ENCODE peak calls at places on chromosome 2, in six cellular contexts. S is Karpas-422, H is OCI-LY7, V is neural progenitor cell, R is H9, I is fibroblast of lung. N is an unnamed sample.

GRCh38 chr2:70472256-70472905 is 81.2 kb downstream of the TGFA start:
- DNase-seq in S (no peak), V (peak), H (no peak), R (no peak), I (no peak), N (no peak)

GRCh38 chr2:38835015-38835601 is 40.6 kb downstream of the DHX57 start:
- DNase-seq in V (peak), H (peak), I (peak), S (peak), R (no peak), N (no peak)

GRCh38 chr2:225937625-225938024 is 538.1 kb downstream of the NYAP2 start:
- DNase-seq in S (no peak), R (no peak), V (peak), I (peak), H (no peak), N (no peak)

GRCh38 chr2:177606636-177607035 is 214.1 kb downstream of the AGPS start:
- DNase-seq in S (no peak), R (no peak), H (no peak), V (no peak), I (peak), N (no peak)

GRCh38 chr2:221997100-221997499 is 301.7 kb downstream of the PAX3 start:
- DNase-seq in R (no peak), I (peak), H (no peak), S (no peak), V (no peak), N (no peak)

GRCh38 chr2:111100765-111101162 is 19.9 kb upstream of the BCL2L11 start:
- DNase-seq in S (peak), I (no peak), V (no peak), H (peak), R (no peak), N (no peak)

GRCh38 chr2:181037922-181038321 is 57.5 kb downstream of the UBE2E3 start:
- DNase-seq in V (no peak), R (no peak), I (peak), H (no peak), S (no peak), N (no peak)

GRCh38 chr2:47520825-47521665 is 118.1 kb downstream of the MSH2 start:
- DNase-seq in V (no peak), R (peak), S (peak), H (peak), I (peak), N (peak)

GRCh38 chr2:8822218-8822617 is 15.2 kb downstream of the KIDINS220 start:
- DNase-seq in S (no peak), H (no peak), I (peak), V (no peak), R (no peak), N (no peak)

GRCh38 chr2:167856190-167856589 is 391.2 kb downstream of the STK39 start:
- DNase-seq in I (no peak), V (no peak), H (no peak), S (no peak), R (no peak), N (no peak)

GRCh38 chr2:122471779-122472178 is 716.3 kb downstream of the TSN start:
- DNase-seq in S (no peak), H (no peak), V (no peak), I (no peak), R (no peak), N (no peak)

GRCh38 chr2:241142063-241142462 is 7.2 kb downstream of the PASK start:
- DNase-seq in I (no peak), H (no peak), V (no peak), S (no peak), R (no peak), N (no peak)

GRCh38 chr2:195479407-195479806 is 177.6 kb upstream of the SLC39A10 start:
- DNase-seq in S (no peak), H (no peak), R (no peak), V (no peak), I (no peak), N (no peak)

GRCh38 chr2:42010743-42011298 is 37.0 kb upstream of the PKDCC start:
- DNase-seq in R (no peak), I (peak), S (no peak), H (no peak), V (no peak), N (no peak)

GRCh38 chr2:14223576-14223975 is 408.9 kb upstream of the LRATD1 start:
- DNase-seq in R (no peak), I (no peak), V (no peak), H (no peak), S (no peak), N (no peak)

GRCh38 chr2:42138163-42139016 is 30.8 kb upstream of the EML4 start:
- DNase-seq in V (no peak), S (no peak), R (no peak), H (no peak), I (peak), N (no peak)

GRCh38 chr2:25835906-25836305 is 42.4 kb downstream of the ASXL2 start:
- DNase-seq in R (no peak), I (no peak), S (no peak), V (no peak), H (no peak), N (no peak)

GRCh38 chr2:157486596-157487270 is 42.8 kb upstream of the CYTIP start:
- DNase-seq in I (peak), S (no peak), V (no peak), H (no peak), R (no peak), N (no peak)

GRCh38 chr2:16034151-16034974 is 94.0 kb downstream of the MYCN start:
- DNase-seq in V (peak), H (no peak), S (no peak), I (no peak), R (peak), N (no peak)

GRCh38 chr2:47160207-47160606 is 5.1 kb upstream of the STPG4 start:
- DNase-seq in S (no peak), H (no peak), I (no peak), R (no peak), V (no peak), N (no peak)

GRCh38 chr2:11553661-11554429 is 20.0 kb downstream of the GREB1 start:
- DNase-seq in S (no peak), H (no peak), I (peak), V (peak), R (no peak), N (no peak)

GRCh38 chr2:55732854-55733253 is 39.2 kb upstream of the PNPT1 start:
- DNase-seq in S (no peak), I (peak), V (no peak), R (no peak), H (no peak), N (no peak)

GRCh38 chr2:37599688-37600525 is 71.5 kb downstream of the CDC42EP3 start:
- DNase-seq in I (no peak), S (no peak), V (no peak), H (no peak), R (no peak), N (no peak)

GRCh38 chr2:118859157-118859770 is 11.8 kb upstream of the EN1 start:
- DNase-seq in R (peak), I (no peak), H (no peak), S (no peak), V (peak), N (no peak)

GRCh38 chr2:118858485-118859156 is 11.2 kb upstream of the EN1 start:
- DNase-seq in S (no peak), V (peak), I (no peak), R (peak), H (no peak), N (no peak)

GRCh38 chr2:118856978-118857676 is 9.7 kb upstream of the EN1 start:
- DNase-seq in I (no peak), S (no peak), H (no peak), R (peak), V (peak), N (no peak)

GRCh38 chr2:118856330-118856977 is 9.0 kb upstream of the EN1 start:
- DNase-seq in I (no peak), R (peak), S (no peak), V (no peak), H (no peak), N (no peak)

GRCh38 chr2:118857677-118858484 is 10.4 kb upstream of the EN1 start:
- DNase-seq in V (peak), H (no peak), S (no peak), I (no peak), R (peak), N (no peak)
- H2AFZ ChIP-seq in V (no peak), H (no peak), S (no peak), I (no peak), R (no peak), N (no peak)

DNA sequence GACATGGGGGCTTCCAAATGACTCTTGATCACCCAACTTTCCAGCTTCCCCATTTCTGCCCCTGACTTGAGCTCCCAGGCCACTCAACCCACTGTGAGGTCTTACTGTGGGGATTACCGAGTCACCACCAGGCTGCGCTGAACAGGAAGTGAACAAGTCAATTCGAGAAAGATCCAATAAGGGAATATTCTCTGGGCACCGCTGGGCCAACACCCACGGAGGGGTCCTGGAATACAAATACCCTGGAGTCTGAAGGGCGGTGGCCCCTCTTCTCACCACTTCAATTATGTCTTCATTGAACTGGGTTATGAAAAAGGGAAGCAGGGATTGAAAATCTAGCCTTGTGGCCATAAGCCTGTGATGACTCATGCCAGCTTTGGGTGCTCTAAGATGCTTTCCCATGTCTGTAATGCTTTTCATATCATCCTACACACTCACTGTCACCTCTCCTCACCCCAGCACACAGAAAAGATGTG is 37.7 kb downstream of the BCL11A start:
- DNase-seq in R (peak), V (no peak), I (peak), S (peak), H (no peak), N (no peak)
- H2AFZ ChIP-seq in R (no peak), V (no peak), I (no peak), S (no peak), H (no peak), N (no peak)

DNA sequence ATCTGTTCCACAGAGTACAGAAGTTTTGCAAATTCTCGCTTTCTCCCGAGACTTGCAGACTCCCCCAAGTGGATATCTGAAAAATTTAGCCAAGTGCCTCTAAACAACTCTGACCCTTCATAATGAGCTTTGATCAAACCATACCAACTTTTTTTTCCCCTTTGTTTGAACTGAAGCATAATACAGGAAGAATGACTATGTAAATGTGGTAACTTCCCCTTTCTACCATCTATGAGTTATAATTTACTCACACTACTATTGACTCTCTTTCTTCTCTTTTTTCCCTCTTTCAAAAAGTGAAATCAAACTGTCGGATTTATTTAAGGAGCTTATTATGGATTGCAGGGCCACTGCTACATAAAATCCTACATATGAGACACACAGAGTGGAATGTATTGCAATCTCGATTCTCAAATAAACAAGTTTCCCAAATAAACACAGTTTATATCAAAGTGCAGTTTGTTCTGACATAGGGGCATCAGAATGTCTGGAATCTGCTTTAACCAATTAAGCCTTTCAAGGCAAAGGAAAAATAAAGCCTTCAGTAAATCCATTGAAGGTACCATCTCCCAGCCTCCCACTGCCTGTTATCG is 1.4 kb upstream of the ZNF804A start:
- DNase-seq in R (no peak), I (peak), S (peak), H (peak), V (peak), N (no peak)
- H2AFZ ChIP-seq in R (no peak), I (peak), S (peak), H (peak), V (no peak), N (no peak)

GRCh38 chr2:160281213-160281612 is 81.1 kb upstream of the ITGB6 start:
- DNase-seq in H (no peak), V (no peak), S (no peak), R (no peak), I (no peak), N (no peak)

GRCh38 chr2:160283675-160284074 is 83.6 kb upstream of the ITGB6 start:
- DNase-seq in S (no peak), H (no peak), R (no peak), I (no peak), V (no peak), N (no peak)

GRCh38 chr2:160278889-160279196 is 78.8 kb upstream of the ITGB6 start:
- DNase-seq in I (peak), H (no peak), R (no peak), V (peak), S (no peak), N (no peak)

GRCh38 chr2:160279813-160280465 is 79.9 kb upstream of the ITGB6 start:
- DNase-seq in S (no peak), I (no peak), V (no peak), H (no peak), R (no peak), N (no peak)

GRCh38 chr2:160282063-160282580 is 82.0 kb upstream of the ITGB6 start:
- DNase-seq in I (no peak), V (no peak), R (no peak), H (no peak), S (no peak), N (no peak)
- H2AFZ ChIP-seq in I (no peak), V (no peak), R (no peak), H (no peak), S (no peak), N (no peak)

DNA sequence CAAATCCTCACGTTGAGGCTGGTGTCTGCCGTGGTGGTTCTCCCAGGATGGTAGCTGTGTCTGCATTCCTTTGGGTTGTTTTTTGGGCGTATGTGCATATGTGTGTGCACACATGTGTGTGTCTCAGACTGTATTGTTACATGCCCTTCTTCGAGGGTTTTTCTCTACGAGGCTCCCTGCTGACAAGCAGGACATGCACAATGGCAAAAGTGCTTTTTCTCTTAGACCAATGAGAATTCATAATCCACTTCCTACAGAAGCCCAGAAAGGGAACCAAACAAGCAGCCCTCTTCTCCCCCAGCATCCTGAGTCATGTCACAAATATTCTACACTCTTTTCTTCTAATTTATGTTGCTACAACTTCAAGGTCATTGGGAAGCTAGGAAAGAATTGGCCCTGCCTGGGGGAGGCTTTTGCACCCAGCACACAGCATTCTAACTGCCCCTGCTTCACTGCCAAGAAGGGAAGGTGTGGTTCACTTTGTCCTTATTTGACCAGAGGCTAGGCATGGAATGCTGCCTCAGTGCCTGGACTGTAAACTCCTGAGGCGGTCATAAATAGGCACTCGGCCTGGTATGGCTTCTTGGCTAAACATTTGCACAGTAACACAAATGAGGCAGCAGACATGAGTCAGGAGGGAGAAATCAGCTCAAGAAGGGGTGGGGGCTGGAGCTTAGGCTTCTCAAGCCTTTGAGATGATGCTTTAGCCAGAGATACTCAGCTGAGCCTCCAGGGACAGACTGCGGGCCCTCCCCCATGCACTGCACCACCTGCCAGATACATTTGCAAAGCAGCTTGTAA is 92.6 kb upstream of the KLF7 start:
- DNase-seq in R (no peak), I (peak), V (no peak), H (no peak), S (peak), N (no peak)
- H2AFZ ChIP-seq in R (no peak), I (no peak), V (no peak), H (no peak), S (no peak), N (no peak)

DNA sequence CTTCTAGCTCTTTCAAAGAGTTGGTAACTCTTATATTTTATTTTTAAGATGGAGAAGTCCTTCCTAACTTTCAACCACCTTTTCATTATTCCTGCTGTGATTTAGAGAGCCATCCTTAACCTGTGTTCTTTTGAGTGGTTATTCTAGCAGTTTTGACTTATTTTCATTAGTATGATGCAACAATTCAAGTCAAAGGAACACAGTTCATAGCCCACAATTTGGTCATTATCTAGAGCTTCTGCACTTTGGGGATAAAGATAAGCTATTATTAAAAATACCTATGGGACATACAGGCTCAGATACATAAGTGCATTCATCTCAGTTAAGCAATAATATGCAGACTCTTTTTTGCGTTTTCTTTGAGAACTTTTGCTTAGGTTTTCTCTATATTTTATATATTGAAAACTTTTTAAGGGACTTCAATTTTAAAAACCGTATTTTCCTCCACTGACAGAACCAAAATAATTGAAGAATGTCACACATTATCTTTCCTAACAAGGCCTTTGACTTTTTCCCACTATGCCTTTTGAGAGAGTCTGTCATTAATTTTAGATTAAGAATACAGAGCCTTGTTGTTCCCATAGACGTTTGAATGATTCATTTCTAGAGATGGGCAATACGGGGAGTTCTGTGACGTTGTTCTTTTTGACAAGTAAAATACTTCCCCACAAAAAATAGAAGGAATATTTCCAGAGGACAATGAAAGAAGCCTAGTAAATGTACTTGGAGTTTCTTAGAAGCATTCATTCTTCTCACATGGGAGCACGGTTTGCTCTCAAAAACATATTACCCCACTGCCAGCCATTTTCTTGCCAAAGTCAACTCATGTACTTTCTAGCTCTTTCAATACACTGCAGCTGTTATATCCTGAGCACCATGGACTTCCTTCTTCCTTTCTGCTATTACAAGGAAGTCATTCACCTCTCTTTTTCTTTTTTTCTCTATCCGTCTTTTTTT is 42.9 kb upstream of the RASGRP3 start:
- DNase-seq in R (no peak), I (peak), H (no peak), V (no peak), S (no peak), N (no peak)
- H2AFZ ChIP-seq in R (no peak), I (no peak), H (no peak), V (no peak), S (no peak), N (no peak)

GRCh38 chr2:239871481-239872435 is 153.4 kb downstream of the NDUFA10 start:
- DNase-seq in H (no peak), I (no peak), R (no peak), S (no peak), V (no peak), N (no peak)
- H2AFZ ChIP-seq in H (no peak), I (no peak), R (no peak), S (no peak), V (no peak), N (no peak)

GRCh38 chr2:172428841-172429173 is 1.4 kb downstream of the ITGA6 start:
- DNase-seq in I (no peak), R (no peak), S (no peak), V (no peak), H (no peak), N (no peak)
- H2AFZ ChIP-seq in I (no peak), R (no peak), S (no peak), V (peak), H (no peak), N (no peak)

N was measured in DND-41.